ENCODE peak calls at places on chromosome 6, in five cellular contexts. Y is dorsolateral prefrontal cortex, Q is mesendoderm, K is HT1080, P is activated T-cell treated with anti-CD3 and anti-CD28 coated beads for 24 hours. H is an unnamed sample.
A peak's percentile ranks its signal among the peaks of the same experiment; 100 is the strongest.

GRCh38 chr6:14321992-14322772 is 204.6 kb downstream of the CD83 start:
- DNase-seq in Y (no peak), Q (peak; percentile 54), K (no peak), P (no peak), H (no peak)

GRCh38 chr6:149919834-149920225 is 3.1 kb downstream of the RAET1G start:
- DNase-seq in Y (no peak), Q (no peak), K (no peak), P (no peak), H (no peak)

GRCh38 chr6:56349196-56349595 is 101.8 kb upstream of the COL21A1 start:
- DNase-seq in Y (no peak), Q (no peak), K (peak; percentile 52), P (no peak), H (no peak)

GRCh38 chr6:4727671-4728435 is 48.4 kb upstream of the CDYL start:
- DNase-seq in Y (no peak), Q (peak; percentile 85), K (no peak), P (no peak), H (no peak)

GRCh38 chr6:110217255-110217654 is 37.0 kb downstream of the CDC40 start:
- DNase-seq in Y (no peak), Q (peak; percentile 39), K (peak; percentile 10), P (no peak), H (no peak)

GRCh38 chr6:165439928-165440554 is 130.6 kb upstream of the C6orf118 start:
- DNase-seq in Y (no peak), Q (peak; percentile 63), K (peak; percentile 47), P (no peak), H (no peak)

GRCh38 chr6:6905961-6906518 is 201.7 kb upstream of the RREB1 start:
- DNase-seq in Y (no peak), Q (peak; percentile 65), K (no peak), P (no peak), H (no peak)

GRCh38 chr6:12890171-12890790 is 173.7 kb downstream of the PHACTR1 start:
- DNase-seq in Y (no peak), Q (peak; percentile 53), K (no peak), P (peak; percentile 6), H (no peak)

GRCh38 chr6:12572884-12573824 is 143.4 kb upstream of the PHACTR1 start:
- DNase-seq in Y (no peak), Q (peak; percentile 94), K (peak; percentile 91), P (no peak), H (no peak)

GRCh38 chr6:163543311-163543710 is 128.8 kb downstream of the QKI start:
- DNase-seq in Y (no peak), Q (peak; percentile 73), K (no peak), P (no peak), H (no peak)

GRCh38 chr6:97630592-97630991 is 347.6 kb upstream of the MMS22L start:
- DNase-seq in Y (no peak), Q (no peak), K (peak; percentile 7), P (no peak), H (no peak)

GRCh38 chr6:80939936-80940335 is 812.5 kb downstream of the TENT5A start:
- DNase-seq in Y (no peak), Q (no peak), K (no peak), P (no peak), H (no peak)

GRCh38 chr6:17565399-17565798 is 34.7 kb upstream of the FAM8A1 start:
- DNase-seq in Y (no peak), Q (peak; percentile 38), K (no peak), P (no peak), H (no peak)

GRCh38 chr6:164057876-164058275 is 643.4 kb downstream of the QKI start:
- DNase-seq in Y (no peak), Q (no peak), K (peak; percentile 41), P (no peak), H (no peak)

GRCh38 chr6:70413829-70414494 is 654 bp downstream of the FAM135A start:
- DNase-seq in Y (peak; percentile 26), Q (peak; percentile 50), K (peak; percentile 27), P (no peak), H (peak; percentile 34)

GRCh38 chr6:29641430-29642213 is 8.6 kb upstream of the GABBR1 start:
- DNase-seq in Y (no peak), Q (no peak), K (no peak), P (no peak), H (no peak)

GRCh38 chr6:15365273-15365687 is 119.4 kb downstream of the JARID2 start:
- DNase-seq in Y (peak; percentile 81), Q (no peak), K (no peak), P (peak; percentile 32), H (peak; percentile 95)

GRCh38 chr6:125918230-125918629 is 38.3 kb upstream of the HINT3 start:
- DNase-seq in Y (no peak), Q (no peak), K (no peak), P (no peak), H (no peak)

GRCh38 chr6:132209351-132209750 is 191.9 kb downstream of the MOXD1 start:
- DNase-seq in Y (no peak), Q (peak; percentile 47), K (peak; percentile 41), P (no peak), H (no peak)

GRCh38 chr6:44128020-44128917 is 915 bp downstream of the TMEM63B start:
- DNase-seq in Y (peak; percentile 34), Q (peak; percentile 39), K (no peak), P (no peak), H (peak; percentile 90)

GRCh38 chr6:167965602-167966539 is 31.6 kb upstream of the KIF25 start:
- DNase-seq in Y (no peak), Q (no peak), K (no peak), P (no peak), H (no peak)

GRCh38 chr6:140576004-140576555 is 1201.6 kb upstream of the CITED2 start:
- DNase-seq in Y (no peak), Q (no peak), K (no peak), P (no peak), H (no peak)

GRCh38 chr6:13431861-13432465 is 55.4 kb downstream of the GFOD1 start:
- DNase-seq in Y (no peak), Q (peak; percentile 64), K (peak; percentile 62), P (peak; percentile 45), H (no peak)

H was measured in posterior cingulate gyrus.